ENCODE peak calls at places on chromosomes 5 and 9, in nine cellular contexts. G, N, E, Z, U, V, C, I and T are unnamed samples.
A peak's percentile ranks its signal among the peaks of the same experiment; 100 is the strongest.

GRCh38 chr5:59592101-59592500 is 301.4 kb downstream of the PDE4D start:
- DNase-seq in I (no peak), C (no peak), U (no peak), Z (no peak), E (no peak), V (no peak), N (no peak), G (peak; percentile 62), T (no peak)

GRCh38 chr5:150599917-150600511 is 40.4 kb upstream of the SYNPO start:
- DNase-seq in U (peak; percentile 86), V (peak; percentile 87), C (peak; percentile 93), N (peak; percentile 37), G (peak; percentile 55), I (peak; percentile 89), E (no peak), Z (peak; percentile 85), T (peak; percentile 78)

GRCh38 chr5:119743927-119744326 is 114.6 kb downstream of the FAM170A start:
- DNase-seq in N (no peak), E (no peak), Z (no peak), V (peak; percentile 29), G (peak; percentile 21), C (no peak), I (no peak), U (no peak), T (no peak)

GRCh38 chr9:130995399-130995941 is 13.5 kb upstream of the LAMC3 start:
- DNase-seq in Z (peak; percentile 31), I (no peak), G (peak; percentile 58), C (peak; percentile 18), U (no peak), V (no peak), N (no peak), E (no peak), T (no peak)

GRCh38 chr5:139650689-139651501 is 2.7 kb downstream of the CXXC5 start:
- DNase-seq in C (no peak), E (peak; percentile 83), Z (peak; percentile 75), N (peak; percentile 71), U (peak; percentile 90), I (peak; percentile 78), G (peak; percentile 62), V (peak; percentile 89), T (peak; percentile 81)

GRCh38 chr9:3903906-3904305 is 378.1 kb upstream of the RFX3 start:
- DNase-seq in Z (no peak), G (no peak), C (no peak), V (no peak), U (no peak), E (no peak), N (no peak), I (no peak), T (no peak)

GRCh38 chr5:72106922-72107873 is at the start of gene MAP1B:
- DNase-seq in G (peak; percentile 73), N (peak; percentile 40), E (peak; percentile 76), U (peak; percentile 18), I (no peak), V (peak; percentile 36), Z (peak; percentile 64), C (peak; percentile 56), T (peak; percentile 75)

GRCh38 chr9:8821910-8822666 is 1022.5 kb upstream of the DMAC1 start:
- DNase-seq in G (no peak), N (no peak), U (no peak), Z (no peak), I (no peak), V (no peak), E (no peak), C (no peak), T (no peak)

GRCh38 chr5:181234455-181235306 is 9.0 kb downstream of the RACK1 start:
- DNase-seq in G (no peak), E (no peak), N (no peak), Z (no peak), C (no peak), V (no peak), I (no peak), U (no peak), T (peak; percentile 68)

GRCh38 chr9:11158063-11158462 is 545.3 kb upstream of the PTPRD start:
- DNase-seq in Z (no peak), N (no peak), G (no peak), U (no peak), C (no peak), E (no peak), I (no peak), V (no peak), T (peak; percentile 60)

GRCh38 chr5:7816535-7816901 is 34.4 kb downstream of the CFAP90 start:
- DNase-seq in G (no peak), C (no peak), U (no peak), V (no peak), E (no peak), I (peak; percentile 30), Z (no peak), N (no peak), T (no peak)

GRCh38 chr5:7246312-7246711 is 149.6 kb upstream of the ADCY2 start:
- DNase-seq in C (no peak), N (no peak), U (no peak), Z (no peak), E (no peak), G (no peak), V (no peak), I (no peak), T (no peak)

GRCh38 chr5:131525805-131526204 is 109.2 kb downstream of the RAPGEF6 start:
- DNase-seq in U (no peak), E (no peak), C (no peak), N (no peak), G (peak; percentile 18), Z (no peak), I (no peak), V (no peak), T (no peak)

GRCh38 chr9:96449522-96449843 is 486 bp upstream of the HABP4 start:
- DNase-seq in N (no peak), E (no peak), V (no peak), Z (no peak), U (no peak), I (no peak), G (no peak), C (no peak), T (no peak)

GRCh38 chr5:60633336-60633735 is 66.6 kb downstream of the DEPDC1B start:
- DNase-seq in I (no peak), U (peak; percentile 19), G (peak; percentile 93), Z (no peak), C (peak; percentile 46), V (peak; percentile 88), E (no peak), N (no peak), T (no peak)

GRCh38 chr5:150209020-150209635 is 19.3 kb downstream of the SLC6A7 start:
- DNase-seq in V (peak; percentile 39), E (no peak), G (peak; percentile 64), I (peak; percentile 71), N (no peak), Z (no peak), U (peak; percentile 71), C (no peak), T (no peak)

GRCh38 chr5:149387982-149388381 is 8.9 kb upstream of the IL17B start:
- DNase-seq in G (peak; percentile 48), U (no peak), C (no peak), Z (no peak), N (no peak), E (no peak), V (no peak), I (no peak), T (no peak)

DNA sequence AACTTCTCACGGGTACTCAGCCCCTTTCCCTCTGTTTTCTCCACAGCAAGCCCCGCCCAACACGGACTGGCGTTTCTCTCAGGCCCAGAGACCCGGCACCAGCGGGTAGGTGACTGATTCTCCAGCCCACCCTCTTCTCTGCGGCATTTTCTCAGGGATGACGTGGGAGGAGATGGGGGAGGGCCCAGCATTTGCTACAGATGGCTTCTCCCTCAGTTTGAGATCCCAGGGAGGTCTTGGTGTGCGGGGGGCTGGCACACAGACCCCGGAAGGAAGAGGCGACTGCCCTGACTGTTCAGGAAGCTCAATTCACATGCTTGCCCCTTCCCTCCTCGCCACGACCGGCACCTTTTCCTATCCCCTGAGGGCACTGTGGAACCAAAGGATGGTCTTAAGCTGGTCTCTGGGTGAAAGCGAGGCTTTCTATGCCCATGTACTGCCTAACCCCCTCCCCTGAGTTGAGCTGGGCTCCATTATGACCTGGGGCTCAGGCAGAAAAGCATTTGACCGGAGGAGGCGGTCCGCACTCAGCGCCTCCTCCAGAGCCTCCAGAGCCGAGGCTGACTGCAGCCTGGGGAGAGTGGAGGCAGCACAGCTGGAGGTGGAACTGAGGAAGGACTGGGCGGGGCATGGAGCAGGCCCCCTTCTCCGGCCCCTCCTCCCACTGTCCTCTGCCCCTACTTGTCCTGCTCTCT is 6.0 kb downstream of the PCDHGC5 start:
- DNase-seq in C (no peak), N (no peak), G (no peak), U (no peak), V (no peak), E (peak; percentile 63), I (no peak), Z (no peak), T (no peak)
- H3K27ac ChIP-seq in C (no peak overlapping the region), N (peak overlapping the region; percentile 53), G (peak overlapping the region; percentile 51), U (no peak overlapping the region), V (no peak overlapping the region), E (peak overlapping the region; percentile 89), I (no peak overlapping the region), Z (peak overlapping the region; percentile 23), T (no peak overlapping the region)

DNA sequence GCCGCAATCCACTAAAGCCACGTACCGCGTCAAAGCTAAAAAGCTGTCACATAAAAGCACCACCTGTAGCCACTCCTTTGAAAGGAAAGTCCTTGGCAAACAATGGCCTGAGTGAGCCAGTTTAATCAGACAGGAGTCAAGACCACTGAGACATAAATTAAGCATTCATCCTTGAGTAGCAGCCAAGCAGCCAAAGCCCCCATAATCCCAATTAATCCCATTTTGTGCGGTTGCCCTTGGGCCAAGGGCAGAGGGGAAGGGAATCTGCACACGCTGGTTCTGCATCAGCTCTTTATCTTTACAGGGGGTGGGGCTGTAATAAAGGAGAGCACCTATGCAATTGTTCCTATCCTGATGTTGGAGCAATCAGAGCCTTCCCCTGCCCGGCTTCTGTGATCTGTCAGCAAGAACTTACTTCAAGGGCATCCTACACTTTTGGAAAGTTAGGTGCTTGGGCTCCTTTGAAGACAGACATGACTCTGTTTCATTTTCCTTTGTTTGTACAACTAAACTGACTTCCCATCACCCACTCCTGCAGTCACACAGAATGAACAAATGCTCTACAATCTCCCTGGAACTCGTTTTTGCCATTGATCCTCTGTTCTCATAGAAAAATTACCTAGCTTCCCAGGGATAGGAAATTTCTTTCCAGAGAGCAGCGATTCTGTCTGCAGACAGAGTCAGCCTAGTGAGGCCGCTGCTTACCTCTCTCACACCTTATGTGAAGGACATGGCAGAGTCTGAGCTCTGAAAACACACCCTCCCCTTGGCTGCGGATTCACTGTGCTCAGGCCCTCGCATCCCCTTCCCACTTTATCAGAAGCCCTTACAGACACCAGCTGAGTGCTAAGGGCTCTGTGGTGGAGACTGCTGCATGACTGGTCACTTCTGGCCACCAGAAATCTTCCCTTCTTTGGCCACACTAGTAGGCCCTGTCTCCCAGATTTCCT is 116.2 kb upstream of the TBCA start:
- DNase-seq in V (no peak), C (no peak), U (no peak), E (no peak), G (no peak), N (no peak), I (no peak), Z (no peak), T (no peak)
- H3K27ac ChIP-seq in V (no peak overlapping the region), C (no peak overlapping the region), U (no peak overlapping the region), E (no peak overlapping the region), G (peak overlapping the region; percentile 93), N (no peak overlapping the region), I (no peak overlapping the region), Z (no peak overlapping the region), T (no peak overlapping the region)

GRCh38 chr9:137611623-137612609 is 6.4 kb downstream of the ARRDC1 start:
- DNase-seq in E (no peak), U (peak; percentile 96), G (peak; percentile 93), Z (no peak), N (no peak), I (peak; percentile 95), C (no peak), V (peak; percentile 86), T (no peak)
- H3K27ac ChIP-seq in E (no peak overlapping the region), U (peak overlapping the region; percentile 67), G (peak overlapping the region; percentile 62), Z (peak overlapping the region; percentile 59), N (no peak overlapping the region), I (peak overlapping the region; percentile 87), C (no peak overlapping the region), V (peak overlapping the region; percentile 88), T (peak overlapping the region; percentile 9)

GRCh38 chr5:1110930-1111726 is 735 bp downstream of the SLC12A7 start:
- DNase-seq in C (peak; percentile 15), Z (peak; percentile 70), N (no peak), E (no peak), I (peak; percentile 80), U (peak; percentile 57), G (peak; percentile 24), V (peak; percentile 51), T (no peak)
- H3K27ac ChIP-seq in C (peak overlapping the region; percentile 32), Z (peak overlapping the region; percentile 98), N (peak overlapping the region; percentile 77), E (peak overlapping the region; percentile 73), I (peak overlapping the region; percentile 86), U (peak overlapping the region; percentile 95), G (no peak overlapping the region), V (peak overlapping the region; percentile 92), T (peak overlapping the region; percentile 93)